ENCODE peak calls at places on chromosomes 11 and 22, in ten cellular contexts. K, Q, H, X, I, Z, J, W, C and V are unnamed samples.
A peak's percentile ranks its signal among the peaks of the same experiment; 100 is the strongest.

GRCh38 chr11:15232496-15232895 is 117.8 kb downstream of the INSC start:
- DNase-seq in K (no peak), Q (no peak), H (no peak), X (no peak), I (no peak), Z (no peak), J (no peak), W (no peak), C (no peak), V (no peak)

GRCh38 chr11:128365044-128365443 is 222.3 kb downstream of the ETS1 start:
- DNase-seq in K (no peak), Q (no peak), H (no peak), X (no peak), I (peak; percentile 43), Z (no peak), J (no peak), W (peak; percentile 10), C (peak; percentile 82), V (no peak)

GRCh38 chr11:86632499-86633269 is 39.7 kb downstream of the ME3 start:
- DNase-seq in K (no peak), Q (no peak), H (no peak), X (no peak), I (peak; percentile 69), Z (no peak), J (no peak), W (peak; percentile 33), C (peak; percentile 99), V (no peak)

GRCh38 chr22:23908561-23909205 is 14.5 kb downstream of the MIF start:
- DNase-seq in K (no peak), Q (no peak), H (no peak), X (no peak), I (no peak), Z (no peak), J (no peak), W (no peak), C (no peak), V (no peak)

GRCh38 chr11:13169709-13170108 is 107.9 kb upstream of the BMAL1 start:
- DNase-seq in K (no peak), Q (no peak), H (no peak), X (no peak), I (no peak), Z (no peak), J (no peak), W (no peak), C (peak; percentile 97), V (no peak)

GRCh38 chr22:46352691-46353386 is 17.3 kb downstream of the TRMU start:
- DNase-seq in K (no peak), Q (peak; percentile 44), H (no peak), X (no peak), I (peak; percentile 57), Z (no peak), J (no peak), W (no peak), C (peak; percentile 21), V (no peak)

GRCh38 chr11:95503047-95503446 is 272.0 kb upstream of the SESN3 start:
- DNase-seq in K (no peak), Q (no peak), H (no peak), X (no peak), I (no peak), Z (no peak), J (no peak), W (no peak), C (no peak), V (no peak)

GRCh38 chr11:69642549-69642912 is 1.6 kb downstream of the CCND1 start:
- DNase-seq in K (peak; percentile 21), Q (no peak), H (no peak), X (peak; percentile 38), I (no peak), Z (no peak), J (no peak), W (peak; percentile 35), C (no peak), V (no peak)

GRCh38 chr11:78189851-78190250 is 1.1 kb downstream of the USP35 start:
- DNase-seq in K (no peak), Q (no peak), H (no peak), X (no peak), I (no peak), Z (no peak), J (no peak), W (no peak), C (no peak), V (no peak)

GRCh38 chr11:78715639-78716311 is 141.1 kb upstream of the NARS2 start:
- DNase-seq in K (peak; percentile 1), Q (peak; percentile 7), H (peak; percentile 16), X (no peak), I (peak; percentile 82), Z (peak; percentile 17), J (no peak), W (peak; percentile 79), C (peak; percentile 78), V (no peak)

GRCh38 chr11:125967515-125967914 is 21.7 kb downstream of the VSIG10L2 start:
- DNase-seq in K (no peak), Q (no peak), H (no peak), X (no peak), I (no peak), Z (no peak), J (no peak), W (no peak), C (no peak), V (no peak)

GRCh38 chr11:2160736-2161259 is at the start of gene INS:
- DNase-seq in K (no peak), Q (no peak), H (no peak), X (no peak), I (no peak), Z (no peak), J (no peak), W (no peak), C (no peak), V (no peak)

GRCh38 chr11:8656291-8656690 is 26.2 kb downstream of the TRIM66 start:
- DNase-seq in K (no peak), Q (no peak), H (no peak), X (no peak), I (no peak), Z (no peak), J (no peak), W (no peak), C (no peak), V (no peak)

GRCh38 chr11:102615077-102615893 is 9.8 kb downstream of the MMP20 start:
- DNase-seq in K (no peak), Q (no peak), H (no peak), X (no peak), I (no peak), Z (no peak), J (no peak), W (no peak), C (peak; percentile 65), V (no peak)

GRCh38 chr11:92627615-92628201 is 341.7 kb upstream of the MTNR1B start:
- DNase-seq in K (no peak), Q (no peak), H (no peak), X (no peak), I (no peak), Z (no peak), J (no peak), W (no peak), C (peak; percentile 77), V (no peak)

GRCh38 chr22:44625981-44626687 is 75.9 kb upstream of the PRR5 start:
- DNase-seq in K (peak; percentile 80), Q (peak; percentile 32), H (no peak), X (peak; percentile 71), I (peak; percentile 85), Z (peak; percentile 63), J (peak; percentile 58), W (peak; percentile 81), C (peak; percentile 65), V (peak; percentile 82)

GRCh38 chr22:49551446-49551845 is 276.2 kb downstream of the BRD1 start:
- DNase-seq in K (no peak), Q (no peak), H (no peak), X (no peak), I (no peak), Z (no peak), J (no peak), W (no peak), C (no peak), V (no peak)

GRCh38 chr22:18000441-18001039 is 23.8 kb downstream of the MICAL3 start:
- DNase-seq in K (peak; percentile 38), Q (no peak), H (no peak), X (no peak), I (peak; percentile 42), Z (no peak), J (no peak), W (peak; percentile 22), C (peak; percentile 34), V (no peak)

GRCh38 chr11:120546312-120547205 is 35.0 kb downstream of the GRIK4 start:
- DNase-seq in K (no peak), Q (no peak), H (no peak), X (no peak), I (peak; percentile 55), Z (no peak), J (no peak), W (no peak), C (peak; percentile 98), V (no peak)

GRCh38 chr22:43811777-43812148 is 342 bp downstream of the EFCAB6 start:
- DNase-seq in K (peak; percentile 17), Q (no peak), H (no peak), X (no peak), I (no peak), Z (no peak), J (no peak), W (no peak), C (peak; percentile 33), V (no peak)

GRCh38 chr11:18669211-18669593 is 29.4 kb upstream of the TMEM86A start:
- DNase-seq in K (no peak), Q (no peak), H (no peak), X (no peak), I (no peak), Z (no peak), J (no peak), W (no peak), C (peak; percentile 11), V (no peak)

GRCh38 chr11:1158681-1159525 is 1.1 kb downstream of the MUC5AC start:
- DNase-seq in K (no peak), Q (no peak), H (no peak), X (no peak), I (peak; percentile 14), Z (no peak), J (no peak), W (no peak), C (no peak), V (peak; percentile 11)

GRCh38 chr11:783581-784015 is 6.3 kb downstream of the CEND1 start:
- DNase-seq in K (no peak), Q (peak; percentile 59), H (no peak), X (no peak), I (peak; percentile 87), Z (no peak), J (no peak), W (peak; percentile 84), C (peak; percentile 85), V (no peak)